ENCODE peak calls at places on chromosomes 5 and 9, in nine cellular contexts. One of them, this sample, is unnamed.
A peak's percentile ranks its signal among the peaks of the same experiment; 100 is the strongest.

GRCh38 chr9:128271112-128271511 is 4.7 kb downstream of the GOLGA2 start:
- DNase-seq in kidney: no peak
- DNase-seq in fibroblast of lung: no peak
- DNase-seq in endodermal cell: peak; percentile 36
- DNase-seq in psoas muscle: no peak
- DNase-seq in GM23338: no peak
- DNase-seq in stomach: peak; percentile 45
- DNase-seq in heart right ventricle: no peak
- DNase-seq in tibial nerve: no peak
- DNase-seq in this sample: no peak

GRCh38 chr5:147245381-147246055 is 10.7 kb downstream of the STK32A start:
- DNase-seq in kidney: no peak
- DNase-seq in fibroblast of lung: no peak
- DNase-seq in endodermal cell: no peak
- DNase-seq in psoas muscle: no peak
- DNase-seq in GM23338: no peak
- DNase-seq in stomach: no peak
- DNase-seq in heart right ventricle: no peak
- DNase-seq in tibial nerve: no peak
- DNase-seq in this sample: no peak

GRCh38 chr5:123786411-123786810 is 274.4 kb downstream of the CSNK1G3 start:
- DNase-seq in kidney: no peak
- DNase-seq in fibroblast of lung: no peak
- DNase-seq in endodermal cell: no peak
- DNase-seq in psoas muscle: no peak
- DNase-seq in GM23338: no peak
- DNase-seq in stomach: no peak
- DNase-seq in heart right ventricle: no peak
- DNase-seq in tibial nerve: no peak
- DNase-seq in this sample: no peak

GRCh38 chr9:95103385-95104087 is 214.0 kb downstream of the FANCC start:
- DNase-seq in kidney: peak; percentile 67
- DNase-seq in fibroblast of lung: peak; percentile 33
- DNase-seq in endodermal cell: peak; percentile 77
- DNase-seq in psoas muscle: no peak
- DNase-seq in GM23338: peak; percentile 63
- DNase-seq in stomach: no peak
- DNase-seq in heart right ventricle: peak; percentile 58
- DNase-seq in tibial nerve: no peak
- DNase-seq in this sample: no peak

GRCh38 chr5:122311400-122311887 is 593 bp upstream of the SNCAIP start:
- DNase-seq in kidney: peak; percentile 73
- DNase-seq in fibroblast of lung: no peak
- DNase-seq in endodermal cell: peak; percentile 76
- DNase-seq in psoas muscle: no peak
- DNase-seq in GM23338: peak; percentile 73
- DNase-seq in stomach: no peak
- DNase-seq in heart right ventricle: no peak
- DNase-seq in tibial nerve: no peak
- DNase-seq in this sample: peak; percentile 63

GRCh38 chr5:58241383-58241782 is 218.5 kb downstream of the PLK2 start:
- DNase-seq in kidney: no peak
- DNase-seq in fibroblast of lung: no peak
- DNase-seq in endodermal cell: no peak
- DNase-seq in psoas muscle: no peak
- DNase-seq in GM23338: no peak
- DNase-seq in stomach: no peak
- DNase-seq in heart right ventricle: peak; percentile 11
- DNase-seq in tibial nerve: no peak
- DNase-seq in this sample: no peak

GRCh38 chr9:127519301-127520166 is 68.2 kb downstream of the LRSAM1 start:
- DNase-seq in kidney: no peak
- DNase-seq in fibroblast of lung: peak; percentile 95
- DNase-seq in endodermal cell: peak; percentile 69
- DNase-seq in psoas muscle: no peak
- DNase-seq in GM23338: no peak
- DNase-seq in stomach: no peak
- DNase-seq in heart right ventricle: no peak
- DNase-seq in tibial nerve: no peak
- DNase-seq in this sample: peak; percentile 28

GRCh38 chr9:133439337-133439736 is 17.2 kb downstream of the ADAMTS13 start:
- DNase-seq in kidney: no peak
- DNase-seq in fibroblast of lung: no peak
- DNase-seq in endodermal cell: no peak
- DNase-seq in psoas muscle: no peak
- DNase-seq in GM23338: no peak
- DNase-seq in stomach: no peak
- DNase-seq in heart right ventricle: no peak
- DNase-seq in tibial nerve: no peak
- DNase-seq in this sample: no peak

GRCh38 chr5:38585812-38586211 is 29.4 kb upstream of the LIFR start:
- DNase-seq in kidney: no peak
- DNase-seq in fibroblast of lung: no peak
- DNase-seq in endodermal cell: no peak
- DNase-seq in psoas muscle: no peak
- DNase-seq in GM23338: no peak
- DNase-seq in stomach: no peak
- DNase-seq in heart right ventricle: no peak
- DNase-seq in tibial nerve: no peak
- DNase-seq in this sample: no peak

GRCh38 chr9:70291446-70291845 is 32.7 kb downstream of the SMC5 start:
- DNase-seq in kidney: no peak
- DNase-seq in fibroblast of lung: no peak
- DNase-seq in endodermal cell: no peak
- DNase-seq in psoas muscle: no peak
- DNase-seq in GM23338: no peak
- DNase-seq in stomach: no peak
- DNase-seq in heart right ventricle: no peak
- DNase-seq in tibial nerve: no peak
- DNase-seq in this sample: no peak

GRCh38 chr9:110808599-110808980 is 140.0 kb downstream of the MUSK start:
- DNase-seq in kidney: no peak
- DNase-seq in fibroblast of lung: no peak
- DNase-seq in endodermal cell: no peak
- DNase-seq in psoas muscle: no peak
- DNase-seq in GM23338: no peak
- DNase-seq in stomach: no peak
- DNase-seq in heart right ventricle: no peak
- DNase-seq in tibial nerve: no peak
- DNase-seq in this sample: no peak

GRCh38 chr9:14251146-14252071 is 62.5 kb downstream of the NFIB start:
- DNase-seq in kidney: peak; percentile 78
- DNase-seq in fibroblast of lung: peak; percentile 90
- DNase-seq in endodermal cell: peak; percentile 63
- DNase-seq in psoas muscle: peak; percentile 92
- DNase-seq in GM23338: peak; percentile 65
- DNase-seq in stomach: peak; percentile 95
- DNase-seq in heart right ventricle: peak; percentile 82
- DNase-seq in tibial nerve: peak; percentile 56
- DNase-seq in this sample: peak; percentile 10

GRCh38 chr5:10424124-10424731 is 17.5 kb upstream of the ROPN1L start:
- DNase-seq in kidney: no peak
- DNase-seq in fibroblast of lung: peak; percentile 62
- DNase-seq in endodermal cell: peak; percentile 75
- DNase-seq in psoas muscle: no peak
- DNase-seq in GM23338: peak; percentile 79
- DNase-seq in stomach: no peak
- DNase-seq in heart right ventricle: no peak
- DNase-seq in tibial nerve: no peak
- DNase-seq in this sample: no peak

GRCh38 chr5:135488727-135489465 is 36.7 kb upstream of the TIFAB start:
- DNase-seq in kidney: no peak
- DNase-seq in fibroblast of lung: peak; percentile 75
- DNase-seq in endodermal cell: peak; percentile 94
- DNase-seq in psoas muscle: no peak
- DNase-seq in GM23338: peak; percentile 94
- DNase-seq in stomach: no peak
- DNase-seq in heart right ventricle: peak; percentile 14
- DNase-seq in tibial nerve: no peak
- DNase-seq in this sample: peak; percentile 72

GRCh38 chr5:150303070-150303595 is 428 bp upstream of the ARSI start:
- DNase-seq in kidney: no peak
- DNase-seq in fibroblast of lung: peak; percentile 83
- DNase-seq in endodermal cell: no peak
- DNase-seq in psoas muscle: no peak
- DNase-seq in GM23338: peak; percentile 66
- DNase-seq in stomach: no peak
- DNase-seq in heart right ventricle: no peak
- DNase-seq in tibial nerve: no peak
- DNase-seq in this sample: peak; percentile 72
- H3K4me1 ChIP-seq in kidney: peaks cover 3% of the 10 kb centered on the region
- H3K4me1 ChIP-seq in fibroblast of lung: peaks cover 41% of the 10 kb centered on the region
- H3K4me1 ChIP-seq in endodermal cell: peaks cover 20% of the 10 kb centered on the region
- H3K4me1 ChIP-seq in psoas muscle: peaks cover 13% of the 10 kb centered on the region
- H3K4me1 ChIP-seq in GM23338: peaks cover 48% of the 10 kb centered on the region
- H3K4me1 ChIP-seq in stomach: peaks cover 14% of the 10 kb centered on the region
- H3K4me1 ChIP-seq in heart right ventricle: no peaks in the 10 kb centered on the region
- H3K4me1 ChIP-seq in tibial nerve: peaks cover 72% of the 10 kb centered on the region
- H3K4me1 ChIP-seq in this sample: peaks cover 8% of the 10 kb centered on the region

GRCh38 chr5:32794086-32794485 is 83.0 kb downstream of the NPR3 start:
- DNase-seq in kidney: no peak
- DNase-seq in fibroblast of lung: peak; percentile 47
- DNase-seq in endodermal cell: peak; percentile 53
- DNase-seq in psoas muscle: no peak
- DNase-seq in GM23338: peak; percentile 32
- DNase-seq in stomach: no peak
- DNase-seq in heart right ventricle: no peak
- DNase-seq in tibial nerve: no peak
- DNase-seq in this sample: no peak
- TF ChIP-seq CTCF in kidney: no peak
- TF ChIP-seq CTCF in fibroblast of lung: peak; percentile 50
- TF ChIP-seq CTCF in endodermal cell: peak; percentile 66
- TF ChIP-seq CTCF in psoas muscle: no peak
- TF ChIP-seq CTCF in GM23338: peak; percentile 64
- TF ChIP-seq CTCF in stomach: no peak
- TF ChIP-seq CTCF in heart right ventricle: no peak
- TF ChIP-seq CTCF in tibial nerve: no peak
- TF ChIP-seq CTCF in this sample: no peak

GRCh38 chr5:93602261-93603149 is 19.5 kb downstream of the NR2F1 start:
- DNase-seq in kidney: no peak
- DNase-seq in fibroblast of lung: no peak
- DNase-seq in endodermal cell: peak; percentile 86
- DNase-seq in psoas muscle: no peak
- DNase-seq in GM23338: peak; percentile 87
- DNase-seq in stomach: no peak
- DNase-seq in heart right ventricle: no peak
- DNase-seq in tibial nerve: no peak
- DNase-seq in this sample: no peak

GRCh38 chr5:93603191-93603590 is 20.2 kb downstream of the NR2F1 start:
- DNase-seq in kidney: no peak
- DNase-seq in fibroblast of lung: no peak
- DNase-seq in endodermal cell: no peak
- DNase-seq in psoas muscle: no peak
- DNase-seq in GM23338: peak; percentile 52
- DNase-seq in stomach: no peak
- DNase-seq in heart right ventricle: no peak
- DNase-seq in tibial nerve: no peak
- DNase-seq in this sample: no peak

GRCh38 chr5:93603711-93604118 is 20.7 kb downstream of the NR2F1 start:
- DNase-seq in kidney: no peak
- DNase-seq in fibroblast of lung: no peak
- DNase-seq in endodermal cell: peak; percentile 70
- DNase-seq in psoas muscle: no peak
- DNase-seq in GM23338: peak; percentile 67
- DNase-seq in stomach: no peak
- DNase-seq in heart right ventricle: no peak
- DNase-seq in tibial nerve: no peak
- DNase-seq in this sample: no peak

GRCh38 chr5:93606384-93606752 is 23.3 kb downstream of the NR2F1 start:
- DNase-seq in kidney: no peak
- DNase-seq in fibroblast of lung: no peak
- DNase-seq in endodermal cell: no peak
- DNase-seq in psoas muscle: no peak
- DNase-seq in GM23338: no peak
- DNase-seq in stomach: no peak
- DNase-seq in heart right ventricle: no peak
- DNase-seq in tibial nerve: no peak
- DNase-seq in this sample: no peak

DNA sequence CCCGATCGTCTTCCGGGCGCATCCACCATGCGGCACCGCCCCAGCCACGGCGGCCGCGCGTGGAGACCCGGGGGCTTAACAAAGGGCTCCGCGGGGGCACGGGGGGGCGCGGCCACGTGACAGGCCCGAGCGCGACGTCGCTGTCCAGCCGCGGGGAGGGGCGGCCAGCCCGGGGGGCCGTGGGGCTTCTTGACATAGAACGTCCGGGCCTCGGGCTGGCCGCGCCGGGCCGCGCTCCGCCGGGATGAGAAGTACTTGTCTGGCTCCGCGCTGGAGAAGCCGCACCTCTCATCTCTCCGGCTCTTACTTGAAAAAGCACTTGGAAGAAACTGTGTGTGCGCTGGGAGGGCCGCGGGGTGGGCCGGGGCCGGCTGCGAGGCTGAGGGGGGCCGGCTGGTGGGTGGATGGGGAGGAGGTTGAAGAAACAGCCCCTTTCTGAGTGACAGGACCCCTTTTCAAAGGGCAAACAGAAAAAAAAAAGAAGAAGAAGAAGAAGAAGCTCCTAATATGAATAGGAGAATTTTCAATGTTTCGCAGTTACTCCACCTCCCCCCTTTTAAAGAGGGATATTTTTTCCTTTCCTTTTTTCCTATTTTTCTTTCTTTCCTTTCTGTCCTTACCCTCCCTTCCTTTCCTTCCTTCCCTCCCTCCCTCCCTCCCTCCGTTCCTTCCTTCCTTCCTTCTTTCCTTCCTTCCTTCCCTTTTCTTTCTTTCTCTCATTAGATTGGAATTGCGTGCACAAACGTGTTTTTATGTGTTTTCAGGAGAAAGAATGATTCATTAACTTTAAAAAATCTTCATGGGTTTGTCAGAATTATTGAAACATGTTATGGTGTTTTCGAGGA is 21.3 kb downstream of the NR2F1 start:
- DNase-seq in kidney: peak; percentile 83
- DNase-seq in fibroblast of lung: peak; percentile 70
- DNase-seq in endodermal cell: peak; percentile 76
- DNase-seq in psoas muscle: peak; percentile 53
- DNase-seq in GM23338: peak; percentile 69
- DNase-seq in stomach: no peak
- DNase-seq in heart right ventricle: no peak
- DNase-seq in tibial nerve: no peak
- DNase-seq in this sample: no peak
- H3K4me3 ChIP-seq in kidney: no peak overlapping the region
- H3K4me3 ChIP-seq in fibroblast of lung: peak overlapping the region; percentile 32
- H3K4me3 ChIP-seq in endodermal cell: no peak overlapping the region
- H3K4me3 ChIP-seq in psoas muscle: peak overlapping the region; percentile 48
- H3K4me3 ChIP-seq in GM23338: peak overlapping the region; percentile 42
- H3K4me3 ChIP-seq in stomach: peak overlapping the region; percentile 41
- H3K4me3 ChIP-seq in heart right ventricle: no peak overlapping the region
- H3K4me3 ChIP-seq in tibial nerve: peak overlapping the region; percentile 36
- H3K4me3 ChIP-seq in this sample: peak overlapping the region; percentile 36

DNA sequence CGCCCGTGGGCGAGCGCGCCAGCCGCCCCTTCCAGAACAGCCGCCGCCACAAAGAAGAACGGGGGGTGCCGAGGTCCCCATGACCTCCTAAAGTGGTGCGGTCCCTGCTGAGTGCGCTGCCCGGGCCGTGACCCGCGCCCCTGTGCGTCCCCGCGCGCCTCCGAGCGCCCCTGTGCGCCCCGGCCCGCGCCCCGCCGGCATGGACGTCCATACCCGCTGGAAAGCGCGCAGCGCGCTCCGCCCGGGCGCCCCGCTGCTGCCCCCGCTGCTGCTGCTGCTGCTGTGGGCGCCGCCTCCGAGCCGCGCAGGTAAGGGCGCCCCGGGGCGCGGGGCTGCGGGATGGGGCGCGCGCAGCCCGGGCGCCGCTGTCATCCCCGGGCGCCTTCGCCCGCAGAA is 384 bp downstream of the COL5A1 start:
- DNase-seq in kidney: no peak
- DNase-seq in fibroblast of lung: no peak
- DNase-seq in endodermal cell: no peak
- DNase-seq in psoas muscle: no peak
- DNase-seq in GM23338: no peak
- DNase-seq in stomach: no peak
- DNase-seq in heart right ventricle: no peak
- DNase-seq in tibial nerve: no peak
- DNase-seq in this sample: no peak
- H3K4me1 ChIP-seq in kidney: no peaks in the 10 kb centered on the region
- H3K4me1 ChIP-seq in fibroblast of lung: peaks cover 20% of the 10 kb centered on the region
- H3K4me1 ChIP-seq in endodermal cell: peaks cover 10% of the 10 kb centered on the region
- H3K4me1 ChIP-seq in psoas muscle: no peaks in the 10 kb centered on the region
- H3K4me1 ChIP-seq in GM23338: peaks cover 15% of the 10 kb centered on the region
- H3K4me1 ChIP-seq in stomach: peaks cover 27% of the 10 kb centered on the region
- H3K4me1 ChIP-seq in heart right ventricle: peaks cover 20% of the 10 kb centered on the region
- H3K4me1 ChIP-seq in tibial nerve: peaks cover 73% of the 10 kb centered on the region
- H3K4me1 ChIP-seq in this sample: peaks cover 15% of the 10 kb centered on the region

This sample was measured in ascending aorta.